ENCODE peak calls at places on chromosomes 13 and 19, in seven cellular contexts. X, I, T, P, Y, O and N are unnamed samples.

GRCh38 chr13:96632536-96633320 is 361.5 kb downstream of the OXGR1 start:
- DNase-seq in O (no peak), T (no peak), Y (no peak), P (no peak), I (no peak), X (no peak), N (no peak)

GRCh38 chr13:21557995-21558394 is 46.0 kb downstream of the MICU2 start:
- DNase-seq in Y (no peak), O (no peak), P (no peak), X (no peak), I (no peak), T (no peak), N (no peak)

GRCh38 chr19:2591537-2592291 is 110.8 kb downstream of the GNG7 start:
- DNase-seq in T (no peak), X (no peak), I (no peak), O (no peak), P (no peak), Y (no peak), N (no peak)

GRCh38 chr19:28665748-28666147 is 547.2 kb downstream of the UQCRFS1 start:
- DNase-seq in P (no peak), T (no peak), I (no peak), O (no peak), X (no peak), Y (no peak), N (no peak)

GRCh38 chr13:108769213-108770070 is 140.0 kb downstream of the MYO16 start:
- DNase-seq in Y (no peak), P (no peak), T (no peak), O (no peak), X (no peak), I (no peak), N (no peak)

GRCh38 chr13:113203507-113204377 is 4.7 kb downstream of the PCID2 start:
- DNase-seq in X (no peak), I (no peak), P (no peak), Y (no peak), O (no peak), T (no peak), N (no peak)

GRCh38 chr19:42114412-42114811 is 17.8 kb downstream of the POU2F2 start:
- DNase-seq in T (no peak), P (peak; percentile 76), I (no peak), X (no peak), Y (no peak), O (no peak), N (no peak)

GRCh38 chr19:45791744-45792481 is 732 bp downstream of the DMWD start:
- DNase-seq in X (no peak), O (no peak), T (no peak), P (no peak), I (no peak), Y (no peak), N (no peak)

GRCh38 chr19:2181618-2181997 is 17.9 kb downstream of the DOT1L start:
- DNase-seq in I (no peak), O (no peak), X (no peak), T (no peak), Y (no peak), P (no peak), N (no peak)

GRCh38 chr19:55080121-55080914 is 4.6 kb downstream of the EPS8L1 start:
- DNase-seq in X (peak; percentile 59), P (peak; percentile 91), Y (peak; percentile 94), O (peak; percentile 80), I (peak; percentile 44), T (peak; percentile 66), N (peak; percentile 74)

GRCh38 chr19:55156202-55157063 is 1.1 kb downstream of the TNNI3 start:
- DNase-seq in O (peak; percentile 93), X (peak; percentile 44), T (no peak), P (peak; percentile 74), Y (peak; percentile 91), I (no peak), N (no peak)

GRCh38 chr19:13764821-13765394 is 586 bp downstream of the MRI1 start:
- DNase-seq in X (no peak), O (peak; percentile 62), Y (no peak), P (peak; percentile 42), I (no peak), T (no peak), N (no peak)

GRCh38 chr19:10010247-10010691 is at the start of gene COL5A3:
- DNase-seq in P (peak; percentile 60), Y (peak; percentile 60), X (peak; percentile 70), I (peak; percentile 76), T (no peak), O (peak; percentile 48), N (no peak)

GRCh38 chr13:100454876-100455275 is 133.7 kb downstream of the GGACT start:
- DNase-seq in Y (peak; percentile 42), T (no peak), X (peak; percentile 27), I (no peak), O (no peak), P (no peak), N (no peak)

GRCh38 chr13:27919299-27919933 is 384 bp upstream of the PDX1 start:
- DNase-seq in T (no peak), X (no peak), P (no peak), Y (no peak), O (no peak), I (no peak), N (no peak)

GRCh38 chr19:15427991-15428471 is 9.2 kb upstream of the AKAP8L start:
- DNase-seq in I (no peak), X (no peak), T (no peak), O (no peak), P (no peak), Y (no peak), N (no peak)

GRCh38 chr19:49515767-49516166 is 3.3 kb downstream of the FCGRT start:
- DNase-seq in T (no peak), I (no peak), X (peak; percentile 41), P (peak; percentile 46), Y (no peak), O (no peak), N (peak; percentile 87)

GRCh38 chr19:35349614-35350521 is 2.2 kb downstream of the FFAR1 start:
- DNase-seq in X (no peak), I (no peak), Y (no peak), O (no peak), P (no peak), T (peak; percentile 14), N (no peak)

GRCh38 chr13:44732503-44733098 is 156.5 kb upstream of the TSC22D1 start:
- DNase-seq in I (no peak), O (peak; percentile 20), P (no peak), Y (no peak), T (no peak), X (no peak), N (no peak)

GRCh38 chr19:44071824-44072542 is at the start of gene ZNF284:
- DNase-seq in O (peak; percentile 78), I (peak; percentile 83), T (peak; percentile 66), X (peak; percentile 93), P (peak; percentile 91), Y (peak; percentile 93), N (peak; percentile 79)
- TF ChIP-seq CTCF in O (no peak), I (no peak), T (no peak), X (no peak), P (no peak), Y (no peak), N (no peak)

DNA sequence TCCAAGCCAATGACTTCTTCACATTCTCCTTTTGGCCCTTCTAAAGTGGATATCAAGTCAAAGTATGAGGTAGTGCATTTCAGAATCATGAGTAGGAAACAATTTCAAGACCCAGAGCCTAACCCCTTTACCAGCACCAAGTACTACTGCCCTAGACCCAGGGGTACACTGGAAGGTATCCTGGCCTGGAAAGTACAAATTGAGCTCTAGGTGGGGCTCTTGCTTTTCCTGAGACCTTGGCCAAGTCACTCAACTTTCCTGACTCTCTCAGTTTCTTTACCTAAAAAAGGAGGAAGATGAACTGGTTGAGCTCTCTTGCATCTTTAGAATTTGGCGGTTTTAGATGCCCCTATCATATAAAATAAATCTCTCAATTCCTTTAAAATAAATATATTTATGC is 204.7 kb downstream of the FGF14 start:
- DNase-seq in I (no peak), O (no peak), P (no peak), X (peak; percentile 63), T (no peak), Y (no peak), N (no peak)
- TF ChIP-seq CTCF in I (no peak), O (no peak), P (no peak), X (peak; percentile 48), T (no peak), Y (no peak), N (no peak)

GRCh38 chr19:16589917-16590316 is 17.7 kb upstream of the SLC35E1 start:
- DNase-seq in T (no peak), I (no peak), Y (no peak), P (no peak), O (no peak), X (no peak), N (no peak)

GRCh38 chr19:16586477-16586871 is 14.3 kb upstream of the SLC35E1 start:
- DNase-seq in Y (no peak), P (no peak), I (no peak), O (no peak), X (no peak), T (no peak), N (no peak)

GRCh38 chr19:16588824-16589577 is 16.8 kb upstream of the SLC35E1 start:
- DNase-seq in X (no peak), O (no peak), T (no peak), P (no peak), Y (no peak), I (no peak), N (no peak)

GRCh38 chr19:16587031-16588023 is 15.1 kb upstream of the SLC35E1 start:
- DNase-seq in O (peak; percentile 34), I (no peak), P (peak; percentile 66), X (peak; percentile 9), Y (peak; percentile 39), T (peak; percentile 53), N (peak; percentile 90)

DNA sequence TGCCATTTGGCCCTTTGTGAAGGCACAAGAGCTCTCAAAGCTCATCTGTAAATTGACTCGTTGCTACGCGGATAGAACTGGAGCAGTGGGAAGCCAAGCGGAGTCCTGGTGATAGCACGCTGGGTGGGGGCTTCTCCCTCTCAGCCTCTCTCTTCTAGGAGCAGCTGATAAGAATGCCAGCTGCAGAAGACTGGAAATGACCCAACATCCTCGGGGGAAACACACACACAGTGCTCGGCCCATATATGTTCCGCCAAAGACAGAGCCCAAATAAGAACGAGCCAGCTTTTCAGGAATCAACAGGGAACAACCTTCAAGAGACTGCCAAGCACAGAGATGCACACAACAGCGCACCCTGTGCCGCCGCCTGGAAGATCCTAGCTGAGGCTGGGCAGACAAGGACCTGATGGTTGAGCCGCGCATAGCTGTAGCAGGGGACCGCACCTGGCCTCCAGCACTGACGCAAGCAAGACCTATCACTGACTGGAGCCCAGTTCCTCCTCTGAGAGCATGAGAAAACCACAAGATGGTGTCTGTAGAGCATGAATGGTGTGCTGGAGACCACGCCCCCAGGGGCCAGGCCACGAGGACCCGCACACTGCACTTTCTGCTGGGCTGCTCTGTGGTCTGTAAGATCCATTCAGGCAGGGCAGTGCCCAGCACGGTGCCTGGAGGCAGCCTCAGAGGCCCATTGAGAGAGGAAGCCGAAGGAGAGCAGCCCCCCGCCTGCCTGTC is 16.0 kb upstream of the SLC35E1 start:
- DNase-seq in T (peak; percentile 62), Y (peak; percentile 47), P (peak; percentile 79), O (no peak), I (peak; percentile 33), X (peak; percentile 13), N (peak; percentile 72)
- TF ChIP-seq CTCF in T (no peak), Y (no peak), P (no peak), O (no peak), I (no peak), X (no peak), N (no peak)

DNA sequence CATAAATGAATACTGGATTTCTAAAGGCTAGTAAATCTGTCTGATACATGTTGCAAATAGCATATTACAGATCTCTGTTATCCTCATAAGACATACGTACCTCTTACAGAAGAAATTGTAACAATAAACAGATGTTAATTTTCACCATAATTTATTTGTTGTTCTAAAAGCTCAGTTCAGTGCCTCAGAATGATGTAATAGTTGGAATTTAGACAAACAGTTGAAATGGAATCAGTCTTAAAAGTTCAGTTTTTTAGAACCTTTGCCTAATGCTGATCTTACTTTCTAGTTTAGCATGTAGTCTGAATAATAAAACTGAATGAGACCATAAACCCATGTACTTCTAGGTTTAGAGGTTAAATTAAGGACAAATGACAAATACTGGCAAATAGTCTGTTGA is 43.2 kb downstream of the B3GLCT start:
- DNase-seq in Y (no peak), I (no peak), X (peak; percentile 66), P (no peak), T (no peak), O (no peak), N (no peak)
- TF ChIP-seq CTCF in Y (no peak), I (no peak), X (no peak), P (no peak), T (no peak), O (no peak), N (no peak)